ENCODE peak calls at places on chromosome 6, in four cellular contexts. One of them, this sample, is unnamed.

GRCh38 chr6:53029262-53029661 is 34.2 kb upstream of the GSTA4 start:
- DNase-seq in A549: no peak
- DNase-seq in HCT116: no peak
- DNase-seq in K562: no peak
- DNase-seq in this sample: no peak

GRCh38 chr6:39685486-39685826 is 39.8 kb downstream of the KIF6 start:
- DNase-seq in A549: no peak
- DNase-seq in HCT116: no peak
- DNase-seq in K562: no peak
- DNase-seq in this sample: no peak

GRCh38 chr6:150366118-150366778 is 2.6 kb upstream of the IYD start:
- DNase-seq in A549: no peak
- DNase-seq in HCT116: no peak
- DNase-seq in K562: no peak
- DNase-seq in this sample: no peak

GRCh38 chr6:90178294-90178678 is 118.4 kb downstream of the BACH2 start:
- DNase-seq in A549: no peak
- DNase-seq in HCT116: no peak
- DNase-seq in K562: no peak
- DNase-seq in this sample: no peak

GRCh38 chr6:162058281-162058875 is 669.2 kb downstream of the PRKN start:
- DNase-seq in A549: peak
- DNase-seq in HCT116: peak
- DNase-seq in K562: no peak
- DNase-seq in this sample: no peak

GRCh38 chr6:149942461-149942829 is 631 bp downstream of the ULBP2 start:
- DNase-seq in A549: no peak
- DNase-seq in HCT116: no peak
- DNase-seq in K562: no peak
- DNase-seq in this sample: no peak

GRCh38 chr6:20885076-20885475 is 350.8 kb downstream of the CDKAL1 start:
- DNase-seq in A549: no peak
- DNase-seq in HCT116: no peak
- DNase-seq in K562: no peak
- DNase-seq in this sample: no peak

GRCh38 chr6:154928325-154928922 is 66.7 kb upstream of the TIAM2 start:
- DNase-seq in A549: peak
- DNase-seq in HCT116: peak
- DNase-seq in K562: peak
- DNase-seq in this sample: peak

GRCh38 chr6:15874351-15874750 is 211.5 kb upstream of the DTNBP1 start:
- DNase-seq in A549: no peak
- DNase-seq in HCT116: no peak
- DNase-seq in K562: no peak
- DNase-seq in this sample: no peak

GRCh38 chr6:110352603-110353303 is 5.4 kb downstream of the METTL24 start:
- DNase-seq in A549: no peak
- DNase-seq in HCT116: no peak
- DNase-seq in K562: no peak
- DNase-seq in this sample: no peak

GRCh38 chr6:46410330-46410953 is 80.8 kb downstream of the RCAN2 start:
- DNase-seq in A549: no peak
- DNase-seq in HCT116: peak
- DNase-seq in K562: peak
- DNase-seq in this sample: peak

GRCh38 chr6:168968228-168968627 is 285.4 kb downstream of the THBS2 start:
- DNase-seq in A549: no peak
- DNase-seq in HCT116: no peak
- DNase-seq in K562: peak
- DNase-seq in this sample: peak

GRCh38 chr6:150439373-150439772 is 70.6 kb downstream of the IYD start:
- DNase-seq in A549: no peak
- DNase-seq in HCT116: no peak
- DNase-seq in K562: no peak
- DNase-seq in this sample: no peak

GRCh38 chr6:39804666-39805065 is 12.5 kb downstream of the DAAM2 start:
- DNase-seq in A549: no peak
- DNase-seq in HCT116: no peak
- DNase-seq in K562: no peak
- DNase-seq in this sample: no peak

GRCh38 chr6:95693108-95693507 is 115.8 kb downstream of the MANEA start:
- DNase-seq in A549: no peak
- DNase-seq in HCT116: no peak
- DNase-seq in K562: no peak
- DNase-seq in this sample: peak

GRCh38 chr6:155219858-155220301 is 43.9 kb upstream of the CLDN20 start:
- DNase-seq in A549: no peak
- DNase-seq in HCT116: no peak
- DNase-seq in K562: no peak
- DNase-seq in this sample: no peak

GRCh38 chr6:54916858-54917257 is 70.3 kb downstream of the FAM83B start:
- DNase-seq in A549: peak
- DNase-seq in HCT116: peak
- DNase-seq in K562: no peak
- DNase-seq in this sample: no peak

GRCh38 chr6:36834576-36835293 is 4.5 kb downstream of the CPNE5 start:
- DNase-seq in A549: no peak
- DNase-seq in HCT116: no peak
- DNase-seq in K562: peak
- DNase-seq in this sample: no peak
- TF ChIP-seq MAX in A549: no peak
- TF ChIP-seq MAX in HCT116: no peak
- TF ChIP-seq MAX in K562: no peak
- TF ChIP-seq MAX in this sample: no peak

GRCh38 chr6:22323848-22324247 is 27.0 kb upstream of the PRL start:
- DNase-seq in A549: no peak
- DNase-seq in HCT116: no peak
- DNase-seq in K562: no peak
- DNase-seq in this sample: no peak
- TF ChIP-seq POLR2A in A549: no peak
- TF ChIP-seq POLR2A in HCT116: no peak
- TF ChIP-seq POLR2A in K562: no peak
- TF ChIP-seq POLR2A in this sample: no peak

DNA sequence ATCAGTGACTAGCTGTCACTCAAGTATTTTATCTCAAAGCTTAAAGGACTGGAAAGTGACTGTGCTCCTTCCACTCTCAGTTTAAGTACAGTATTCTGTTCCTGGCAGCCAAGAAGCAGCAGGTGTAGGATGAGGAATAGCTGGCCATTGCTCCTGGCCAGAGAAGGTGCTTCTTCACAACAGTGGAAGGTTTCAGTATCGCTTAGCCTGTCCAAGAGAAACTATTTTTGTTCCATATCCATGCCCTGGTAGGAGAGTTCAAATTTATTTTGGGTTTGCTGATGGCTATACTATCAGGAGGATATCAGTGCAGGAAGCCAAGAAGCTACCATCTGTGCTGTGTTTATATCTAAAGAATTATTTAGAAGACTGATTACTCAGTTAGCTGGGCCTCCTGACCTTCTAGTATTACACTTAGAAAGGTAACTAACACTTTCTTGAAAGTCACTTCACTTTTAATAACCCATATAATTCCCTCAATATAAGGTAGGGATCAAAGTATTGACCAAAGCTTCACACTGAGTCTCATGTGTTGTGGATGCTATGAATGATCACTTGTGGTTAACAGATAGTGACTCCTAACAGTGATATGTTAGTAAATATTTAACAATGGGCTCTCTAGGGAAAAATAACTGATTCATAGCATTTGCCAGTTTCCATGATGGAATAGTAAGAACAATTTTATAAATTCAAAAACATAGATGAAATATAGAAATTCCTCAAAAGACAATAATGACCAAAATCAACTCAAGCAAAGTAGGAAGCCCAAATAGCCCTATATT is 99.9 kb downstream of the AIG1 start:
- DNase-seq in A549: no peak
- DNase-seq in HCT116: no peak
- DNase-seq in K562: no peak
- DNase-seq in this sample: no peak
- TF ChIP-seq MAX in A549: no peak
- TF ChIP-seq MAX in HCT116: no peak
- TF ChIP-seq MAX in K562: no peak
- TF ChIP-seq MAX in this sample: no peak

DNA sequence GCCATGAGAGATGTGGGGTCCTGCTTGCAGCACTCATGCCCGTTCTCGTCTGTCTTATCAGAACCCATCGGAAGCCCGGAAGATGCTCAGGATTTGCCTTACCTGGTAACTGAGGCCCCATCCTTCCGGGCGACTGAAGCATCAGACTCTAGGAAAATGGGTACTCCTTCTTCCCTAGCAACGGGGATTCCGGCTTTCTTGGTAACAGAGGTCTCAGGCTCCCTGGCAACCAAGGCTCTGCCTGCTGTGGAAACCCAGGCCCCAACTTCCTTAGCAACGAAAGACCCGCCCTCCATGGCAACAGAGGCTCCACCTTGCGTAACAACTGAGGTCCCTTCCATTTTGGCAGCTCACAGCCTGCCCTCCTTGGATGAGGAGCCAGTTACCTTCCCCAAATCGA is 8.3 kb downstream of the PI16 start:
- DNase-seq in A549: no peak
- DNase-seq in HCT116: no peak
- DNase-seq in K562: peak
- DNase-seq in this sample: peak
- TF ChIP-seq POLR2A in A549: no peak
- TF ChIP-seq POLR2A in HCT116: no peak
- TF ChIP-seq POLR2A in K562: no peak
- TF ChIP-seq POLR2A in this sample: no peak

GRCh38 chr6:134347916-134348805 is 30.2 kb upstream of the SGK1 start:
- DNase-seq in A549: no peak
- DNase-seq in HCT116: no peak
- DNase-seq in K562: no peak
- DNase-seq in this sample: no peak
- TF ChIP-seq MAX in A549: no peak
- TF ChIP-seq MAX in HCT116: no peak
- TF ChIP-seq MAX in K562: no peak
- TF ChIP-seq MAX in this sample: no peak

This sample was measured in NB4.